ENCODE peak calls at places on chromosomes 13 and 19, in five cellular contexts. F is cardiac muscle cell; K is prostate gland; N is uterus; M is CD4-positive, alpha-beta T cell. L is an unnamed sample.

GRCh38 chr19:47239610-47240296 is 8.8 kb upstream of the BBC3 start:
- DNase-seq in F (peak), K (no peak), M (peak), N (peak), L (no peak)

GRCh38 chr13:45255253-45255987 is 54.6 kb upstream of the KCTD4 start:
- DNase-seq in M (no peak), K (no peak), N (no peak), F (no peak), L (no peak)

GRCh38 chr13:94305463-94305862 is 174.0 kb downstream of the DCT start:
- DNase-seq in N (no peak), M (no peak), F (no peak), K (no peak), L (peak)

GRCh38 chr19:39144487-39145071 is 19.0 kb downstream of the PAK4 start:
- DNase-seq in N (peak), M (no peak), F (no peak), K (peak), L (no peak)

GRCh38 chr19:34298891-34299510 is 44.6 kb downstream of the GARRE1 start:
- DNase-seq in N (no peak), M (no peak), K (peak), F (no peak), L (no peak)

GRCh38 chr19:31499281-31499680 is 150.0 kb upstream of the TSHZ3 start:
- DNase-seq in F (no peak), N (no peak), K (no peak), M (no peak), L (no peak)

GRCh38 chr13:44575741-44576395 is at the start of gene TSC22D1:
- DNase-seq in M (peak), F (peak), K (peak), N (peak), L (peak)

GRCh38 chr13:99055286-99056073 is 77.6 kb upstream of the DOCK9 start:
- DNase-seq in N (no peak), F (no peak), K (no peak), M (no peak), L (no peak)

GRCh38 chr19:5293607-5294089 is 47.0 kb downstream of the PTPRS start:
- DNase-seq in K (peak), F (peak), N (peak), M (no peak), L (no peak)

GRCh38 chr19:10271543-10272086 is 695 bp downstream of the ICAM1 start:
- DNase-seq in M (no peak), N (no peak), K (no peak), F (no peak), L (no peak)

GRCh38 chr13:47454986-47455385 is 546.1 kb downstream of the SUCLA2 start:
- DNase-seq in M (no peak), K (no peak), F (no peak), N (no peak), L (no peak)

GRCh38 chr13:20616059-20616797 is 49.3 kb downstream of the IFT88 start:
- DNase-seq in K (no peak), N (no peak), F (no peak), M (no peak), L (peak)

GRCh38 chr13:97753942-97754670 is 199.4 kb upstream of the IPO5 start:
- DNase-seq in M (no peak), F (no peak), K (no peak), N (no peak), L (no peak)

GRCh38 chr13:72400859-72401258 is 326.6 kb downstream of the MZT1 start:
- DNase-seq in K (no peak), N (no peak), F (no peak), M (no peak), L (no peak)

GRCh38 chr19:47723573-47723923 is 10.3 kb downstream of the EHD2 start:
- DNase-seq in N (peak), K (no peak), M (no peak), F (no peak), L (no peak)

GRCh38 chr13:21256351-21256761 is 79.9 kb downstream of the MRPL57 start:
- DNase-seq in K (no peak), N (no peak), F (no peak), M (no peak), L (no peak)

GRCh38 chr19:29422047-29422446 is 103.7 kb upstream of the VSTM2B start:
- DNase-seq in F (no peak), K (no peak), N (no peak), M (no peak), L (no peak)

GRCh38 chr19:10116085-10116865 is 3.4 kb downstream of the EIF3G start:
- DNase-seq in N (no peak), M (no peak), K (no peak), F (no peak), L (no peak)

GRCh38 chr13:72137782-72138181 is 270.8 kb upstream of the DACH1 start:
- DNase-seq in K (no peak), F (no peak), N (no peak), M (no peak), L (no peak)

GRCh38 chr19:7397687-7398086 is 49.0 kb downstream of the ARHGEF18 start:
- DNase-seq in N (no peak), M (no peak), F (no peak), K (no peak), L (no peak)

GRCh38 chr13:83151308-83151660 is 731.0 kb downstream of the SLITRK1 start:
- DNase-seq in K (no peak), M (no peak), N (no peak), F (no peak), L (no peak)

GRCh38 chr19:7928741-7929701 is 3.1 kb upstream of the CTXN1 start:
- DNase-seq in M (peak), N (peak), F (peak), K (peak), L (peak)

GRCh38 chr19:19448238-19448544 is 42.7 kb downstream of the GATAD2A start:
- DNase-seq in K (no peak), F (no peak), M (no peak), N (no peak), L (no peak)

GRCh38 chr13:112648966-112649690 is 40.7 kb upstream of the ATP11A start:
- DNase-seq in F (no peak), M (no peak), N (no peak), K (no peak), L (no peak)

GRCh38 chr13:23851106-23851505 is 38.1 kb downstream of the MIPEP start:
- DNase-seq in M (no peak), F (no peak), K (no peak), N (no peak), L (no peak)

GRCh38 chr19:35345671-35346111 is 2.0 kb upstream of the FFAR1 start:
- DNase-seq in M (no peak), N (no peak), K (no peak), F (no peak), L (no peak)
- H3K27ac ChIP-seq in M (no peak), N (no peak), K (no peak), F (no peak), L (no peak)

GRCh38 chr19:53394522-53394973 is 401 bp upstream of the ZNF765 start:
- DNase-seq in N (peak), K (no peak), F (peak), M (no peak), L (no peak)
- TF ChIP-seq CTCF in N (no peak), K (no peak), F (no peak), M (no peak), L (no peak)

GRCh38 chr13:40442191-40442590 is 224.2 kb downstream of the FOXO1 start:
- DNase-seq in N (no peak), K (no peak), M (no peak), F (peak), L (no peak)
- H3K27ac ChIP-seq in N (no peak), K (no peak), M (no peak), F (no peak), L (no peak)

DNA sequence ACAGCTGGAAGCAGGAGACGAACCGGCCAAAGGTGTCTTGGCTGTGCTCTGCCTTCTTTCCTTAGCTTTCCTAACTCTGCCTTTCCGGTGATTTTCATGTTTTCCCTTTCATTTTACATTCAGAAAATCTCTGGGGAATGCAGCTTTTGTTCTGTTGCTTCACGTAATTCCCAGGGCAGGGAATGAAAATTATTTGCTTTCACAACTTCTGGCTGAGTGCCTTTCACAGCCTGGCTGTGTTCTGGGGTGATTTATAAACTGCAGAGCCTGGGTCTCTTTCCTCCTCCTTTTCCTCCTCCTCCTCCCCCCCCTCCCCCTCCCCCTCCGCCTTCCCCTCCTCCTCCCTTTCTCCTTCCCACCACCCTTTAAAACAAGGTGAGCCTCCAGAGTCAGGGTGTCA is 84.3 kb downstream of the RNASEH2B start:
- DNase-seq in F (no peak), N (peak), M (no peak), K (no peak), L (no peak)
- TF ChIP-seq CTCF in F (no peak), N (no peak), M (no peak), K (no peak), L (no peak)

DNA sequence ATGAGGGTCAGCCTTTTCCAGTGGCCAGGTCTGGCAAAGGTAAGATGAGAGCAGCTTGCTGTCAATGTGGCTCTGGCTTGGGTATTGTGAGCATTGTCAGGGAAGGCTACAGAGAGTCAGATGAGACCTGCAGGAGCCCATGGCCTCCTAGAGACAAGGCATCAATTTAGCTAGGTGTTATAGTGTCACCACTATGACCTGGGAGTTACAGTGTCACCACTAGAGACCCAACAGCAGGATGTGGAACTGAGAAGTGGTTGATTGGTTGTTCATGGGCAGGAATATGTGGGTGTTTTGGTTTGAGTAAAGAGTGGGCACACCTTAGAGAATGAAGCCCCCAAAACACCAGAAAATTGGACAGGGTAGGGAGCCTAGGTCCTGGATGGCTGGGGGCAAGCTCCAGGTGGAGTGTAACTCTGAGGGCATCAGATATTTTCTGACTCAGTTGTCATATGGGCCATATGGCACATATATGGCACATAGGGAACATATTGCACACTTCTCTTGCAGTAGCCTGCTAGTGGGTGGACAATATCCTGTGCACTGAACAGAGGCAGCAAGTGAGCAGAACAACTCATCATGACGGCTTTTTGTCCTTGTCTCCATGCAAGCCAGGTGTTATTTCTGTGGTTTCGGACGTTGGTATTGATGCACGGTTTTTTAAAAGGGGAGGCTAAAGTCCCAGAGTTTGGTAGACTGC is 46.3 kb upstream of the CEACAM21 start:
- DNase-seq in K (no peak), N (no peak), M (no peak), F (no peak), L (no peak)
- H3K27ac ChIP-seq in K (no peak), N (no peak), M (no peak), F (no peak), L (no peak)

DNA sequence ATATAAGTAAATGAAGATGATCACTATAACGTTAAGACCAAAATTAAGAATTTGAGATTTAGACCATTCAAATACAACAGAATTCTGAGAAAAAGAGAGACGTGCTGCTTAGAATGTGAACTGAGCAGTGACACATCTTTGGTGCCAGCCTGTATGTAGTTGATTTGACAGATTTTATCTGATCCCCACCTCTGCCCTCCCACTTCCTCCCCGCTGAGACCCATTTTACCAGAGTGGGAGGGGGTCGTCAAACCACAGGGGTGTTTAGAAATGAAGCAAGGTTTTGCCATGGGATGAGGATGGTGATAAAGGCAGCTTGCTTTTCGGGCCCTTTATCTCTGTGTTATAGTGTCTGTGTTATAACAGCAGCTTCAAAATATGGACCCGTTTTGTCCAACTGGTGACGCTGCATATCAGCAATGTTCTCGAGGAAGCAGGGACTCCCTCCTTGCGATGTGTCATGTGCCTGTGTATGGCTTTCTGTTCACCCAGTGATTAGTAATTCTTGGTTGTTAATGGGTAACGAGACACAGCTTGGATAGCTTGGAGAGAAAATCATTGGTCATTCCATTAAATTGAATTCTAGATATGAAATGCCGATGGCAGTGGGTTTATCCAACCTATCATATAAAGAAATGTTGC is 125.0 kb downstream of the HS6ST3 start:
- DNase-seq in F (no peak), N (no peak), K (no peak), M (no peak), L (no peak)
- TF ChIP-seq CTCF in F (no peak), N (no peak), K (no peak), M (no peak), L (no peak)

GRCh38 chr13:62049992-62050391 is 634.3 kb upstream of the PCDH20 start:
- DNase-seq in F (no peak), M (no peak), K (no peak), N (no peak), L (no peak)

GRCh38 chr13:62040806-62041205 is 625.2 kb upstream of the PCDH20 start:
- DNase-seq in F (no peak), K (no peak), N (no peak), M (no peak), L (no peak)

DNA sequence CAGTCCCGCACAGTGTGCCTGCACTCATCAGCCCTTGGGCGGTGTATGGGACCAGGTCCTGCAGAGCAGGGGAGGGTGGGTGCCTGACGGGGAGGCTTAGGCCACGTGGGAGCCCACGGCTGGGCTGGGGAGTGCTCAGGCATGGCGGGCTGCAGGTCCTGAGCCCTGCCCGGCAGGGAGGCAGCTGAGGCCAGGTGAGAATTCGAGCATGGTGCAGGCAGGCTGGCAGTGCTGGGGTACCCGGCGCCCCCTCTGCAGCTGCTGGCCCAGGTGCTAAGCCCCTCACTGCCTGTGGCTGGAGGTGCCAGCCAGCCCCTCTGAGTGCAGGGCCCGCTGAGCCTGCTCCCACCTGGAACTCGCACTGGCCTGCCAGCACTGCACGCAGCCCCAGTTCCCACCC is 630.9 kb upstream of the PCDH20 start:
- DNase-seq in K (no peak), M (no peak), N (no peak), F (no peak), L (no peak)
- H3K27ac ChIP-seq in K (no peak), M (no peak), N (no peak), F (no peak), L (no peak)

GRCh38 chr19:28208745-28209144 is 1004.2 kb downstream of the UQCRFS1 start:
- DNase-seq in M (no peak), K (no peak), N (no peak), F (no peak), L (no peak)
- TF ChIP-seq CTCF in M (no peak), K (no peak), N (no peak), F (no peak), L (no peak)

GRCh38 chr19:12705654-12706331 is 9.4 kb upstream of the FBXW9 start:
- DNase-seq in K (no peak), F (no peak), M (no peak), N (no peak), L (no peak)

GRCh38 chr19:12705169-12705568 is 8.7 kb upstream of the FBXW9 start:
- DNase-seq in M (no peak), N (no peak), K (no peak), F (no peak), L (no peak)

GRCh38 chr19:12703056-12703455 is 6.6 kb upstream of the FBXW9 start:
- DNase-seq in F (peak), K (no peak), N (no peak), M (no peak), L (peak)

GRCh38 chr19:12708641-12709040 is 12.2 kb upstream of the FBXW9 start:
- DNase-seq in F (no peak), N (no peak), K (no peak), M (no peak), L (no peak)

GRCh38 chr19:12706332-12706718 is 9.9 kb upstream of the FBXW9 start:
- DNase-seq in F (no peak), N (no peak), M (no peak), K (no peak), L (no peak)
- H3K27ac ChIP-seq in F (no peak), N (no peak), M (no peak), K (no peak), L (peak)

GRCh38 chr13:80116107-80116506 is 224.8 kb downstream of the SPRY2 start:
- DNase-seq in F (no peak), N (no peak), M (no peak), K (no peak), L (peak)

GRCh38 chr13:80115616-80116015 is 225.3 kb downstream of the SPRY2 start:
- DNase-seq in M (no peak), N (no peak), K (no peak), F (no peak), L (no peak)

GRCh38 chr13:80118507-80118906 is 222.4 kb downstream of the SPRY2 start:
- DNase-seq in M (no peak), F (no peak), N (no peak), K (no peak), L (no peak)

GRCh38 chr13:80117515-80117914 is 223.4 kb downstream of the SPRY2 start:
- DNase-seq in K (no peak), M (no peak), F (no peak), N (no peak), L (no peak)

GRCh38 chr13:80118099-80118498 is 222.8 kb downstream of the SPRY2 start:
- DNase-seq in F (no peak), N (no peak), M (no peak), K (no peak), L (no peak)
- TF ChIP-seq CTCF in F (no peak), N (no peak), M (no peak), K (no peak), L (no peak)

L was measured in RWPE1.